ENCODE peak calls at places on chromosomes 16 and 17, in seven cellular contexts. R is PC-3, S is prostate gland, H is endodermal cell, C is brain microvascular endothelial cell, L is heart right ventricle, F is astrocyte. T is an unnamed sample.

GRCh38 chr17:27618417-27618816 is 12.6 kb upstream of the LGALS9 start:
- DNase-seq in S (no peak), F (no peak), C (no peak), R (no peak), H (no peak), L (no peak), T (no peak)

GRCh38 chr17:81865733-81866439 is 5.3 kb downstream of the ARHGDIA start:
- DNase-seq in C (no peak), H (no peak), L (no peak), S (no peak), R (peak; percentile 45), F (no peak), T (no peak)

GRCh38 chr16:2472885-2473284 is 1.8 kb downstream of the NTN3 start:
- DNase-seq in L (no peak), H (no peak), R (no peak), F (no peak), C (no peak), S (no peak), T (no peak)

GRCh38 chr17:78490673-78491072 is 86.5 kb downstream of the DNAH17 start:
- DNase-seq in H (no peak), F (no peak), L (no peak), C (no peak), S (no peak), R (no peak), T (no peak)

GRCh38 chr17:2030779-2031163 is 818 bp downstream of the DPH1 start:
- DNase-seq in L (peak; percentile 57), R (no peak), F (no peak), C (no peak), S (no peak), H (peak; percentile 93), T (no peak)

GRCh38 chr17:83093506-83093905 is 14.1 kb downstream of the METRNL start:
- DNase-seq in H (no peak), S (no peak), R (no peak), C (no peak), F (no peak), L (no peak), T (no peak)

GRCh38 chr17:38549285-38549684 is 56.5 kb downstream of the SRCIN1 start:
- DNase-seq in L (no peak), R (no peak), H (no peak), F (no peak), C (no peak), S (no peak), T (no peak)

GRCh38 chr17:37221865-37222264 is 153.9 kb upstream of the C17orf78 start:
- DNase-seq in F (no peak), R (no peak), H (no peak), S (no peak), C (no peak), L (no peak), T (no peak)

GRCh38 chr17:75506134-75506533 is 9.2 kb downstream of the CASKIN2 start:
- DNase-seq in R (no peak), L (no peak), C (no peak), H (no peak), F (no peak), S (no peak), T (no peak)

GRCh38 chr17:17942846-17943245 is 29.4 kb downstream of the TOM1L2 start:
- DNase-seq in S (no peak), R (peak; percentile 65), L (no peak), F (peak; percentile 58), C (peak; percentile 52), H (no peak), T (no peak)

GRCh38 chr16:66045626-66046025 is 320.9 kb upstream of the CDH5 start:
- DNase-seq in R (no peak), F (peak; percentile 33), L (no peak), S (no peak), H (no peak), C (no peak), T (no peak)

GRCh38 chr16:60203525-60204124 is 1469.5 kb upstream of the GOT2 start:
- DNase-seq in S (no peak), R (no peak), C (no peak), F (peak; percentile 12), L (no peak), H (no peak), T (no peak)

GRCh38 chr17:35801583-35802224 is 6.3 kb upstream of the MMP28 start:
- DNase-seq in C (no peak), R (no peak), L (peak; percentile 78), F (peak; percentile 67), S (peak; percentile 82), H (no peak), T (no peak)

GRCh38 chr16:85781685-85782370 is 17.5 kb downstream of the EMC8 start:
- DNase-seq in L (peak; percentile 51), H (no peak), S (peak; percentile 80), R (peak; percentile 14), F (peak; percentile 74), C (no peak), T (no peak)

GRCh38 chr16:75238132-75238852 is 13.1 kb downstream of the BCAR1 start:
- DNase-seq in C (peak; percentile 81), F (peak; percentile 91), H (no peak), S (peak; percentile 74), L (peak; percentile 83), R (no peak), T (no peak)

GRCh38 chr17:4591529-4591928 is 7.2 kb downstream of the SMTNL2 start:
- DNase-seq in L (no peak), S (no peak), F (peak; percentile 10), C (peak; percentile 23), R (peak; percentile 6), H (no peak), T (no peak)

GRCh38 chr17:4592240-4593005 is 8.1 kb downstream of the SMTNL2 start:
- DNase-seq in S (no peak), H (no peak), L (no peak), C (no peak), F (no peak), R (no peak), T (no peak)

GRCh38 chr17:4593021-4593797 is 8.9 kb downstream of the SMTNL2 start:
- DNase-seq in H (no peak), S (no peak), F (no peak), C (no peak), R (no peak), L (no peak), T (no peak)

GRCh38 chr17:4596636-4597380 is 12.5 kb downstream of the SMTNL2 start:
- DNase-seq in H (no peak), R (no peak), F (no peak), S (no peak), L (no peak), C (no peak), T (no peak)

GRCh38 chr17:4594406-4595349 is 10.3 kb downstream of the SMTNL2 start:
- DNase-seq in C (no peak), F (no peak), L (no peak), R (no peak), S (no peak), H (peak; percentile 94), T (no peak)
- TF ChIP-seq CTCF in C (peak; percentile 60), F (no peak), L (peak; percentile 37), R (peak; percentile 23), S (no peak), H (peak; percentile 80), T (peak; percentile 10)

GRCh38 chr16:14186007-14186953 is 115.2 kb downstream of the MRTFB start:
- DNase-seq in C (peak; percentile 51), S (no peak), R (peak; percentile 46), F (peak; percentile 91), H (peak; percentile 73), L (peak; percentile 56), T (no peak)
- H3K4me3 ChIP-seq in C (peak overlapping the region; percentile 50), S (peak overlapping the region; percentile 22), R (no peak overlapping the region), F (peak overlapping the region; percentile 62), H (peak overlapping the region; percentile 35), L (peak overlapping the region; percentile 46), T (peak overlapping the region; percentile 16)

GRCh38 chr17:79933863-79934652 is 94.8 kb upstream of the CBX4 start:
- DNase-seq in L (no peak), C (no peak), R (peak; percentile 73), H (no peak), F (no peak), S (no peak), T (no peak)

GRCh38 chr17:79932907-79933306 is 93.7 kb upstream of the CBX4 start:
- DNase-seq in C (no peak), F (no peak), H (no peak), R (no peak), L (no peak), S (no peak), T (no peak)

GRCh38 chr17:79931517-79932309 is 92.5 kb upstream of the CBX4 start:
- DNase-seq in C (no peak), L (no peak), S (no peak), R (peak; percentile 20), H (no peak), F (peak; percentile 31), T (no peak)

GRCh38 chr17:79930786-79931516 is 91.7 kb upstream of the CBX4 start:
- DNase-seq in F (no peak), L (no peak), S (no peak), R (no peak), H (peak; percentile 74), C (no peak), T (no peak)

DNA sequence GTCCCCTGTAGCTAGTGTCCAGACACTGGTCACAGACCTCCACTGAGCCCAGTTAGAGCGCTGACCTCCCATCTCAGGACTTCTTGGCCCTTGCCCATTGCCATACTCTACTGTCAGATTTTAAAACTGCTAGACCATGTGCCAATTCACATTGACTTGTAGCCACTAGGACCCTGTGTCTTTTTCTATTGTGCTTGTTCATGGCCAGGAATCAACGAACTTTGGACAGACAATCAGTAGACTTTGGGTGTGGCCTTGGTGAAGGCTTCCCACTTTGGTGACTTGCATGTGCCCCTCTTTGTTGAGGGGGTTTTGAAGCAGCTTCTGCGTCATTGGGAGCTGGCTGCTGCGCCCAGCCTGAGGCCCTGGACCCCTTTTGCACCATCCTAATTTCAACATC is 93.2 kb upstream of the CBX4 start:
- DNase-seq in F (no peak), H (no peak), C (no peak), R (no peak), S (no peak), L (no peak), T (no peak)
- H3K27me3 ChIP-seq in F (peaks cover 8% of the 10 kb centered on the region), H (no peaks in the 10 kb centered on the region), C (peaks cover 27% of the 10 kb centered on the region), R (peaks cover 21% of the 10 kb centered on the region), S (no peaks in the 10 kb centered on the region), L (peaks cover 49% of the 10 kb centered on the region), T (peaks cover 23% of the 10 kb centered on the region)

GRCh38 chr17:76775021-76775420 is 37.1 kb downstream of the MFSD11 start:
- DNase-seq in R (no peak), C (no peak), H (no peak), F (no peak), L (no peak), S (no peak), T (no peak)

GRCh38 chr17:76772842-76773521 is 35.1 kb downstream of the MFSD11 start:
- DNase-seq in S (no peak), H (peak; percentile 54), C (peak; percentile 55), R (peak; percentile 85), L (no peak), F (peak; percentile 86), T (peak; percentile 76)
- TF ChIP-seq CTCF in S (no peak), H (no peak), C (no peak), R (no peak), L (no peak), F (no peak), T (no peak)

T was measured in BJ.